ENCODE peak calls at places on chromosome 6, in six cellular contexts. I, A, X, E, D and S are unnamed samples.

GRCh38 chr6:140897804-140898573 is 1234.7 kb upstream of the GJE1 start:
- DNase-seq in I (no peak), A (peak; percentile 61), D (no peak), X (no peak), E (no peak), S (no peak)

GRCh38 chr6:138323821-138324220 is 53.9 kb upstream of the SMIM28 start:
- DNase-seq in X (no peak), E (no peak), D (no peak), I (no peak), A (no peak), S (no peak)

GRCh38 chr6:93036835-93037234 is 382.5 kb downstream of the EPHA7 start:
- DNase-seq in E (no peak), D (no peak), I (peak; percentile 14), X (no peak), A (no peak), S (peak; percentile 18)

GRCh38 chr6:53347921-53348435 is 772 bp downstream of the ELOVL5 start:
- DNase-seq in A (no peak), D (peak; percentile 91), E (peak; percentile 50), I (peak; percentile 70), X (peak; percentile 84), S (peak; percentile 46)

GRCh38 chr6:114042267-114043075 is 71.5 kb upstream of the HDAC2 start:
- DNase-seq in I (peak; percentile 26), X (no peak), A (no peak), E (no peak), D (no peak), S (no peak)

GRCh38 chr6:37576336-37576737 is 76.6 kb upstream of the CCDC167 start:
- DNase-seq in E (peak; percentile 84), A (peak; percentile 88), D (peak; percentile 92), I (peak; percentile 84), X (peak; percentile 85), S (peak; percentile 81)

GRCh38 chr6:30979690-30980089 is 3.8 kb upstream of the MUC21 start:
- DNase-seq in E (no peak), I (no peak), A (no peak), X (no peak), D (no peak), S (no peak)

GRCh38 chr6:44416103-44416502 is 28.6 kb downstream of the CDC5L start:
- DNase-seq in I (peak; percentile 42), A (peak; percentile 42), D (peak; percentile 75), E (peak; percentile 9), X (peak; percentile 73), S (peak; percentile 52)

GRCh38 chr6:168870982-168871381 is 382.7 kb downstream of the THBS2 start:
- DNase-seq in D (no peak), A (no peak), E (no peak), X (no peak), I (no peak), S (no peak)

GRCh38 chr6:11486051-11486450 is 51.5 kb upstream of the TMEM170B start:
- DNase-seq in A (no peak), D (no peak), I (peak; percentile 66), E (no peak), X (no peak), S (no peak)

GRCh38 chr6:143701343-143702234 is 23.8 kb downstream of the PHACTR2 start:
- DNase-seq in E (no peak), D (peak; percentile 51), I (no peak), X (peak; percentile 21), A (no peak), S (no peak)

GRCh38 chr6:168039849-168040248 is 39.2 kb downstream of the FRMD1 start:
- DNase-seq in I (no peak), D (peak; percentile 39), X (no peak), A (no peak), E (no peak), S (no peak)

GRCh38 chr6:116714761-116715160 is 33.8 kb downstream of the KPNA5 start:
- DNase-seq in A (no peak), D (no peak), I (no peak), X (no peak), E (no peak), S (no peak)

GRCh38 chr6:24520929-24521546 is 26.3 kb downstream of the ALDH5A1 start:
- DNase-seq in E (peak; percentile 8), D (peak; percentile 80), X (peak; percentile 73), I (no peak), A (no peak), S (peak; percentile 67)

GRCh38 chr6:44967481-44967880 is 360.6 kb upstream of the RUNX2 start:
- DNase-seq in E (peak; percentile 7), A (no peak), I (peak; percentile 37), D (no peak), X (peak; percentile 35), S (no peak)

GRCh38 chr6:166112580-166112979 is 55.1 kb downstream of the TBXT start:
- DNase-seq in E (no peak), A (peak; percentile 46), X (peak; percentile 96), D (peak; percentile 66), I (peak; percentile 87), S (peak; percentile 71)
- H2AFZ ChIP-seq in E (no peak overlapping the region), A (no peak overlapping the region), X (peak overlapping the region; percentile 72), D (peak overlapping the region; percentile 35), I (no peak overlapping the region), S (peak overlapping the region; percentile 71)

GRCh38 chr6:103001724-103002123 is 1608.2 kb downstream of the GRIK2 start:
- DNase-seq in D (no peak), A (no peak), I (no peak), X (no peak), E (no peak), S (peak; percentile 17)
- H2AFZ ChIP-seq in D (no peak overlapping the region), A (no peak overlapping the region), I (no peak overlapping the region), X (no peak overlapping the region), E (no peak overlapping the region), S (no peak overlapping the region)

DNA sequence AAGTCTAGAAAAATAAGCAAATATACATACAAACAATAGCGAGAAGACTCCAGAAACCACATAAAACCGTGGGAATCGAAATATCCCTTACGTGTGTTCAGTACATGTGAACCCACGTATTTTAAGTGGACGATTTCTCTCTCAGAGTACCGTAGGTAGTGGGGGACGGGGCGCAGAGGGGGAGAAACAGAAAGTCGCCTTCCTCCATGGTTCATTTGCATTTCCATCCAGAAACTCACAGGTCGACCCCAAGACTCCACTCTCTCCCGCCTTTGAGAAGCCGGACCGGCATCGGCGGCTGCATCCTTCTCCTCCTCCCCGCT is 538 bp upstream of the ENPP1 start:
- DNase-seq in A (no peak), D (no peak), X (no peak), E (no peak), I (no peak), S (no peak)
- H2AFZ ChIP-seq in A (peak overlapping the region; percentile 99), D (peak overlapping the region; percentile 93), X (peak overlapping the region; percentile 96), E (peak overlapping the region; percentile 91), I (peak overlapping the region; percentile 84), S (peak overlapping the region; percentile 96)

GRCh38 chr6:56279346-56280080 is 32.1 kb upstream of the COL21A1 start:
- DNase-seq in I (peak; percentile 77), E (peak; percentile 17), A (no peak), X (no peak), D (no peak), S (peak; percentile 55)
- H2AFZ ChIP-seq in I (no peak overlapping the region), E (no peak overlapping the region), A (no peak overlapping the region), X (no peak overlapping the region), D (no peak overlapping the region), S (no peak overlapping the region)

GRCh38 chr6:79261666-79262065 is 27.2 kb upstream of the HMGN3 start:
- DNase-seq in I (no peak), E (no peak), X (no peak), A (no peak), D (no peak), S (no peak)
- H2AFZ ChIP-seq in I (no peak overlapping the region), E (no peak overlapping the region), X (no peak overlapping the region), A (no peak overlapping the region), D (no peak overlapping the region), S (no peak overlapping the region)

GRCh38 chr6:157144861-157145260 is 178.5 kb downstream of the TMEM242 start:
- DNase-seq in I (no peak), E (no peak), D (no peak), X (no peak), A (no peak), S (no peak)
- H2AFZ ChIP-seq in I (no peak overlapping the region), E (peak overlapping the region; percentile 86), D (no peak overlapping the region), X (no peak overlapping the region), A (no peak overlapping the region), S (no peak overlapping the region)